ENCODE peak calls at places on chromosomes 5 and 9, in four cellular contexts. L is K562, A is IMR-90, G is GM12878. J is an unnamed sample.

GRCh38 chr5:79829260-79829659 is 139.6 kb downstream of the CMYA5 start:
- DNase-seq in L (no peak), G (no peak), A (no peak), J (no peak)

GRCh38 chr5:164073013-164073535 is 567.7 kb downstream of the MAT2B start:
- DNase-seq in L (no peak), G (no peak), A (peak), J (no peak)

GRCh38 chr9:127628644-127629467 is 16.8 kb downstream of the STXBP1 start:
- DNase-seq in G (no peak), L (peak), A (no peak), J (no peak)

GRCh38 chr9:89405832-89406231 is 87.5 kb downstream of the SECISBP2 start:
- DNase-seq in G (no peak), L (no peak), A (no peak), J (peak)

GRCh38 chr5:139388198-139388821 is 1.4 kb downstream of the MZB1 start:
- DNase-seq in G (no peak), L (no peak), A (peak), J (no peak)

GRCh38 chr9:115694014-115694413 is 459.6 kb upstream of the PAPPA start:
- DNase-seq in A (peak), L (no peak), G (no peak), J (no peak)

GRCh38 chr5:528625-529511 is 4.6 kb upstream of the SLC9A3 start:
- DNase-seq in G (no peak), A (no peak), L (no peak), J (no peak)

GRCh38 chr9:97479496-97480159 is 21.8 kb upstream of the TMOD1 start:
- DNase-seq in A (no peak), L (no peak), G (no peak), J (no peak)

GRCh38 chr9:33785914-33786313 is 9.4 kb upstream of the PRSS3 start:
- DNase-seq in A (peak), L (no peak), G (no peak), J (no peak)

GRCh38 chr5:89037090-89037489 is 154.1 kb upstream of the MEF2C start:
- DNase-seq in A (peak), L (no peak), G (no peak), J (no peak)

GRCh38 chr9:35820076-35820475 is 5.2 kb upstream of the HINT2 start:
- DNase-seq in L (no peak), G (no peak), A (peak), J (no peak)

GRCh38 chr5:139262414-139263139 is 31.0 kb upstream of the MATR3 start:
- DNase-seq in G (peak), A (peak), L (peak), J (peak)

GRCh38 chr9:19999491-20000057 is 210.7 kb upstream of the SLC24A2 start:
- DNase-seq in L (no peak), A (peak), G (peak), J (no peak)

GRCh38 chr5:96721351-96721970 is 59.3 kb downstream of the CAST start:
- DNase-seq in A (peak), L (no peak), G (no peak), J (no peak)

GRCh38 chr5:138623053-138623452 is 47.9 kb upstream of the HSPA9 start:
- DNase-seq in L (no peak), A (no peak), G (no peak), J (no peak)

GRCh38 chr5:135138116-135138850 is 104.3 kb upstream of the PITX1 start:
- DNase-seq in L (no peak), G (no peak), A (peak), J (no peak)

GRCh38 chr9:33223696-33224095 is 16.3 kb upstream of the SPINK4 start:
- DNase-seq in L (no peak), G (no peak), A (no peak), J (no peak)

GRCh38 chr5:174608631-174609097 is 115.7 kb upstream of the MSX2 start:
- DNase-seq in G (no peak), L (no peak), A (no peak), J (peak)

GRCh38 chr5:176735383-176736265 is 74.7 kb upstream of the UNC5A start:
- DNase-seq in A (no peak), G (no peak), L (no peak), J (peak)

DNA sequence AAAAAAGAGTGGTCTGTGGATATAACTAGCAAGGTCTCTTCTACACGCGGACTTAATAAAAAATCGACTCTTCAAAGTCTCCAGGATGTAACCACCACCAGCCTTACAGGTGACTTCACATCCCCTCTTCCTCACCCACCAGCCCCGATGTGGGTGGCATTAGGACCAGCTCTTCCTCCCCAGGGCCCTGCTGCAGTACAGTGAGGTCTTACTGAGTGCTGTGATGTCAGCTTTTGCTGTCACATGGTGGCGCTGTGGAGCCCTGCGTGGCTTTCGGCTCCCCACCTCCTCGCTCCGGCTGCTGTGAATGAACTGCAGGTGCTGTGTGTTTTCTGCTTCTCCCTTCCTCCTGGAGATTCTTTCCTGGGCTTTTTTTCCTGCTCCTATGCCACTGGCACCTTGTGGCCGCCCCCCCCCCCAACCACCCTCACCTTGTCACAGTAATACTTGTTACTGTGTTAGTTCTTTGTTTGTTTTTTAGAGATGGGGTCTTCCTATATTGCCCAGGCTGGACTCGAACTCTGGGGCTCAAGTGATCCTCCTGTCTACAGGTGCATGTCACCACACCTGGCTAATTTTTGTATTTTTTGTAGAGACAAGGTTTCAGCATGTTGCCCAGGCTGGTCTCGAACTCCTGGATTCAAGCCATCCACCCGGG is 15.8 kb upstream of the RAPGEF1 start:
- DNase-seq in G (no peak), L (peak), A (peak), J (peak)
- TF ChIP-seq RCOR1 in G (no peak), L (no peak), A (no peak), J (no peak)

DNA sequence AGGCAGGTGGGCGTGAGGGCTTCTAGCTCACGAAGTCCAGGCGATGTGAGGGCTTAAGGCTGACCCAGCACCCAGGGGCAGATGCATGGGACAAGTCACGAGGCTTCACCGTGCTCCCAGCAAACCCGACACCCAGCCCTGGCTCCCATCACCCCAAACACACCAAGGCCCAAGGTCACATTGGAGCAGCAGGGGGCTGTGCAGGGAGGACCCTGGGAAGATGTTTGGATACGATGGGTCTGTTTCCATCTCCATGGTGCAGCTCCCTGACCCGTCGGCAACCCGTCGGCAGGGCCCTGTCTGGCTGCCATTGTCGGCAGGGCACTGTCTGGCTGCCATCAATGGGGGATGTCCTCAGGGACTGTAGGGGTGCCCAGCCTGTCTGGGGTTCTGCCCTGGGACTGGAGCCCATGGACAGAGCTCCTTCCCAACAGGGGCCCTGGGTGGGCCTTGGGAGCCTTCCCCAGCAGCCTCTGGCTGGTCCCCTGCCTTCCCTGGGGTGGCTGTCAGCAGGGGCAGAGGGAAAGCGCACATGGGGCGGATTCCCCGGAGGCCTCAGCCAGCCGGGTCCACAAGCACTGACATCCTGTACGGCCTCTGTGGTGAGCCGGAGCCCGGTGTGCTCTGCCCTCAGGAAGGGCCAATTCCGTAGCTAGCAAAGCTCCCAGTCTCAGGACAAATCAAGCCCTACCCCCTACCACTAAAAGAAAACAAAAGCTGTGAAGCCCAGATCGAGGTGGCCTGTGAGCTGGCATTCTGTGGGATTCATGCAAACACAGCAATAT is 47.1 kb downstream of the NACC2 start:
- DNase-seq in L (no peak), A (no peak), G (no peak), J (no peak)
- TF ChIP-seq MXI1 in L (no peak), A (no peak), G (no peak), J (no peak)

DNA sequence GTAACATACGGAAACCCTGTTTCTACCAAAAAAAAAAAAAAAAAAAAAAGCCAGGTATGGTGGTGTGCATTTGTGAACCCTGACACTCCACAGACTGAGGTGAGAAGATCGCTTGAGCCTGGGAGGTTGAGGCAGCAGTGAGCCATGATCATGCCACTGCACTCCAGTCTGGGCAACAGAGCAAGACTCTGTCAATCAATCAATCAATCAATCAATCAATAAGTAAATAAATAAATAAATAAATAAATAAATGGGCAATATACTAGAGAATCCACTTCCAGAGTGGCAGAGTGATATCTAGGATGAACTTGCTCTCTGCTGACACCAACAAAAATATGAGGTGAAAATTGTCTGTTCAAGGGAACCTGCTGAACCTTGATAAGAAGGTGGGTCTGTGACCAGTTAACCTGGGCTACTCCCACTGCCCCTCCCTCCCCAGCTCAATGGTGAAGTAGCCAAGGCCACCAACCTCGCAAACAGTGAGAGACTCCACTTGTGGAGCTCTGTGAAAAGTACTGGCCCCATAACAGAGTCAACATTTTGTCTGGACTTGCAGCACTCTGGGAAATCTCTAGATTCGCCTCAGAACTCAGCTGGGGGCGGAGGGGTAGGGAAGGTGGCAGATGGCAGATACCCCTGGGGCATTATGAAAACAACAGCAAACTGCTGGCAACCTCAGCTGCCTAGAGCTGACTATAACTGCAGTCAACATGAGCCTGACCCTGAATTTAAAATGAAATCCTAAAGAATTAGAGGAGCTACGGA is 163.7 kb downstream of the ROR2 start:
- DNase-seq in A (no peak), L (peak), G (no peak), J (no peak)
- TF ChIP-seq RCOR1 in A (no peak), L (no peak), G (no peak), J (no peak)

GRCh38 chr5:150022163-150022540 is 21.6 kb downstream of the HMGXB3 start:
- DNase-seq in G (no peak), A (peak), L (no peak), J (no peak)
- TF ChIP-seq MXI1 in G (no peak), A (no peak), L (no peak), J (no peak)

GRCh38 chr5:65105301-65105700 is 336.6 kb downstream of the CWC27 start:
- DNase-seq in L (no peak), A (no peak), G (no peak), J (no peak)

GRCh38 chr5:65113766-65114165 is 345.0 kb downstream of the CWC27 start:
- DNase-seq in A (peak), G (no peak), L (no peak), J (no peak)

GRCh38 chr5:65104831-65105230 is 336.1 kb downstream of the CWC27 start:
- DNase-seq in A (no peak), G (no peak), L (no peak), J (no peak)

GRCh38 chr5:65111961-65112658 is 343.4 kb downstream of the CWC27 start:
- DNase-seq in L (no peak), G (no peak), A (no peak), J (no peak)

DNA sequence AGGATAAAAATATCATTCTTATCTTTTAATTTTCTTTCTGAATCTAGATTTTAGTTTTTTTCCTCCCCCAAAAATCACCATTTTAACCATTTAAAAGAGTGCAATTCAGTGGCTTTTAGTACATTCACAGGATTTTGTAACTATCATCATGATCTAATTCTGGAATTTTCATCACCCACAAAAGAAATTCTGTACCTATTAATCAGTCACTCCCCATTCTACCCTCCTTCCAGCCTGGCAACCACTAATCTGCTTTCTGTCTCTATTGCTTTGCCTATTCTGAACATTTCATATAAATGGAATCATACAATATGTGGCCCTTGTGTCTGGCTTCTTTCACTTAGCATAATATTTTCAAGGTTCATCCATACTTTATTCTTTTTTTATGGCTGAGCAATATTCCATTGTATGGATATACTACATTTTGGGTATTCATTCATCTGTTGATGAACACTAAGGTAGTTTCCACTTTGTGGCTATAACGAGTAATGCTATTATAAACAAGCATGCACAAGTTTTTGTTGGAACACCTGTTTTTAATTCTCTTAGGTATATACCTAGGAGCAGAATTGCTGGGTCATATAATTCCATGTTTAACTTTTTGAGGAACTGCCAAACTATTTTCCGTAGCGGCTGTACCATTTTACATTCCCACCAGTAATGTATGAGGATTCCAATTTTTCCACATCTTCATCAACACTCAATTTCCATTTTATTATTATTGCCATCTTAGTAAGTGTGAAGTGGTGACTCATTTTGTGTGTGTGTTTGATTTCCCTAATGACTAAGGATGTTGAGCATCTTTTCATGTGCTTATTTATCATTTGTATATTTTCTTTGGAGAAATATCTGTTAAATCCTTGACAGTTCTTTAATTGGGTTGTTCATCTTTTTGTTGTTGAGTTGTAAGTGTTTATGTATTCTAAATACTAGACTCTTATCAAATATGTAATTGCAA is 340.3 kb downstream of the CWC27 start:
- DNase-seq in A (peak), L (no peak), G (no peak), J (no peak)
- TF ChIP-seq RCOR1 in A (no peak), L (no peak), G (no peak), J (no peak)